ENCODE peak calls at places on chromosomes 5 and 9, in four cellular contexts. A, Y, Q and R are unnamed samples.

GRCh38 chr9:84136119-84136868 is 155.7 kb downstream of the RMI1 start:
- DNase-seq in A (peak; percentile 60), Y (no peak), Q (no peak), R (no peak)

GRCh38 chr9:95313010-95313498 is 4.5 kb downstream of the FANCC start:
- DNase-seq in A (peak; percentile 92), Y (no peak), Q (peak; percentile 75), R (peak; percentile 85)

GRCh38 chr5:180052211-180052818 is 19.2 kb downstream of the RNF130 start:
- DNase-seq in A (no peak), Y (no peak), Q (no peak), R (no peak)

GRCh38 chr5:73946278-73946677 is 320.3 kb downstream of the ARHGEF28 start:
- DNase-seq in A (no peak), Y (no peak), Q (peak; percentile 75), R (no peak)

GRCh38 chr9:129436751-129437625 is 183.9 kb downstream of the C9orf50 start:
- DNase-seq in A (no peak), Y (no peak), Q (no peak), R (peak; percentile 88)

GRCh38 chr5:40736103-40736875 is 19.5 kb downstream of the TTC33 start:
- DNase-seq in A (peak; percentile 49), Y (peak; percentile 37), Q (peak; percentile 48), R (peak; percentile 32)

GRCh38 chr5:389891-390290 is 53.1 kb upstream of the EXOC3 start:
- DNase-seq in A (no peak), Y (no peak), Q (no peak), R (no peak)

GRCh38 chr5:153496835-153497234 is 6.4 kb downstream of the GRIA1 start:
- DNase-seq in A (no peak), Y (no peak), Q (no peak), R (peak; percentile 35)

GRCh38 chr5:34706084-34706483 is 50.0 kb downstream of the RAI14 start:
- DNase-seq in A (no peak), Y (no peak), Q (no peak), R (no peak)

GRCh38 chr5:142821733-142822487 is 51.7 kb downstream of the ARHGAP26 start:
- DNase-seq in A (peak; percentile 76), Y (no peak), Q (peak; percentile 85), R (no peak)

GRCh38 chr9:2621678-2622360 is at the start of gene VLDLR:
- DNase-seq in A (peak; percentile 31), Y (no peak), Q (no peak), R (peak; percentile 90)

GRCh38 chr5:159163027-159163699 is 46.2 kb downstream of the RNF145 start:
- DNase-seq in A (peak; percentile 46), Y (no peak), Q (no peak), R (no peak)

GRCh38 chr9:82168585-82168984 is 180.0 kb downstream of the SPATA31D1 start:
- DNase-seq in A (no peak), Y (no peak), Q (no peak), R (no peak)

GRCh38 chr5:107857785-107858184 is 187.0 kb upstream of the EFNA5 start:
- DNase-seq in A (no peak), Y (no peak), Q (no peak), R (no peak)

GRCh38 chr5:14208071-14209021 is 65.2 kb downstream of the TRIO start:
- DNase-seq in A (no peak), Y (peak; percentile 86), Q (peak; percentile 91), R (no peak)

GRCh38 chr5:116494784-116495480 is 79.7 kb downstream of the SEMA6A start:
- DNase-seq in A (no peak), Y (no peak), Q (peak; percentile 22), R (no peak)

GRCh38 chr9:116494815-116495634 is 192.1 kb upstream of the TRIM32 start:
- DNase-seq in A (no peak), Y (no peak), Q (peak; percentile 26), R (no peak)

GRCh38 chr9:110187126-110187525 is 20.8 kb downstream of the C9orf152 start:
- DNase-seq in A (no peak), Y (no peak), Q (no peak), R (no peak)

GRCh38 chr5:1498623-1499416 is 24.9 kb downstream of the LPCAT1 start:
- DNase-seq in A (no peak), Y (peak; percentile 90), Q (no peak), R (no peak)

GRCh38 chr5:126694403-126694802 is 82.5 kb upstream of the LMNB1 start:
- DNase-seq in A (no peak), Y (no peak), Q (no peak), R (no peak)

GRCh38 chr9:122936464-122936863 is 4.4 kb upstream of the RABGAP1 start:
- DNase-seq in A (no peak), Y (no peak), Q (peak; percentile 84), R (no peak)

GRCh38 chr5:5585751-5586341 is 163.4 kb downstream of the ICE1 start:
- DNase-seq in A (no peak), Y (no peak), Q (no peak), R (no peak)

DNA sequence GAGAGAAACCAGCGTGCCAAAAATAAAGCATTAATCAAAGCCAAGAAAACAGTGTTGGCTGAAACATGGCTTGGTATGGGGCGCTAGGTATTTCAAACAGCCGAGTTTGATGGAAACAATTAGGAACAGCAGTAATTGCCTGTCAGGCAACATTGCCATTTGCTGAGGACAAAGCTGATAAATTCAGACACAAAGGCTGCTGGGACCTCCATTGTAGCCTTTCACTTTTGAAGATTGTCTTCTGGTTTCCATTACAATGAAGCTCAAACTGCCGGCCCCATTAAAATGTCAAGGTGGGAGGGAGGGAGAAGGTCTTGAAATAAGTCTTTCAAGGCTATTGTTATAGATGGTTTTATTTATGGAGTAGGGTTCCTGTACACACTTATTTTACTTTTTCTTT is 125.3 kb upstream of the SPDL1 start:
- DNase-seq in A (no peak), Y (no peak), Q (no peak), R (no peak)
- TF ChIP-seq PBX3 in A (no peak), Y (no peak), Q (no peak), R (no peak)

GRCh38 chr5:132050136-132050535 is 10.3 kb upstream of the IL3 start:
- DNase-seq in A (no peak), Y (no peak), Q (no peak), R (no peak)

GRCh38 chr5:132046915-132047314 is 13.5 kb upstream of the IL3 start:
- DNase-seq in A (no peak), Y (no peak), Q (no peak), R (no peak)

GRCh38 chr5:132049093-132049492 is 11.4 kb upstream of the IL3 start:
- DNase-seq in A (no peak), Y (no peak), Q (no peak), R (no peak)

GRCh38 chr5:132049559-132049958 is 10.9 kb upstream of the IL3 start:
- DNase-seq in A (no peak), Y (no peak), Q (no peak), R (no peak)

DNA sequence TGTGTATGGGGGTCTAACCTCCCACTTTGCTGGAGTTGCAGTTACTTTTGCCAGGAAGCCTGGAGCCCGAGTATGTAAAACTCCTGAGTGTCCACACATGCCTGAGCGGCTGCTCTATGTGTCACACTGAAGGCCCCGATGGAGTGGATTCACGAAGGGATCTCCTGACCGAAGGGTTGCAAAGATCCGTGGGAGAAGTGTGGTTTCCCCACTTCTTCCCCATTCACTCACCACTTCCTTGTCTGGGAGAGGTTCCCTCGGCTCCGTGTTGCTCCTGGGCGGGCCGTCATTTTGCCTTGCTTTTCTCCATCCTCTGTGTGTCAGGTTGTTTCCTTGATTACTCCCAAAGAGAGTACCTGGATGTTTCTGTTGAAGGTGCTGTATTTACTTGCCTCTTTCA is 16.2 kb upstream of the IL3 start:
- DNase-seq in A (no peak), Y (no peak), Q (no peak), R (no peak)
- TF ChIP-seq SMC3 in A (no peak), Y (no peak), Q (no peak), R (no peak)

GRCh38 chr9:12813533-12813932 is 38.7 kb downstream of the LURAP1L start:
- DNase-seq in A (no peak), Y (no peak), Q (no peak), R (no peak)

GRCh38 chr9:12814877-12815237 is 40.0 kb downstream of the LURAP1L start:
- DNase-seq in A (no peak), Y (no peak), Q (no peak), R (no peak)

GRCh38 chr9:12813960-12814876 is 39.4 kb downstream of the LURAP1L start:
- DNase-seq in A (peak; percentile 71), Y (no peak), Q (peak; percentile 92), R (peak; percentile 59)

GRCh38 chr9:12811935-12812334 is 37.1 kb downstream of the LURAP1L start:
- DNase-seq in A (no peak), Y (no peak), Q (no peak), R (no peak)

GRCh38 chr9:12812710-12813109 is 37.9 kb downstream of the LURAP1L start:
- DNase-seq in A (no peak), Y (no peak), Q (no peak), R (no peak)
- H3K27ac ChIP-seq in A (peak overlapping the region; percentile 94), Y (no peak overlapping the region), Q (peak overlapping the region; percentile 23), R (no peak overlapping the region)

GRCh38 chr5:3324421-3325101 is 271.1 kb upstream of the IRX1 start:
- DNase-seq in A (no peak), Y (no peak), Q (no peak), R (peak; percentile 15)
- TF ChIP-seq PBX3 in A (no peak), Y (no peak), Q (no peak), R (no peak)

GRCh38 chr9:107547772-107548297 is 58.3 kb upstream of the KLF4 start:
- DNase-seq in A (no peak), Y (no peak), Q (no peak), R (no peak)

GRCh38 chr9:107545036-107545435 is 55.5 kb upstream of the KLF4 start:
- DNase-seq in A (no peak), Y (no peak), Q (no peak), R (no peak)

GRCh38 chr9:107546859-107547258 is 57.3 kb upstream of the KLF4 start:
- DNase-seq in A (no peak), Y (no peak), Q (peak; percentile 45), R (no peak)

GRCh38 chr9:107547303-107547702 is 57.7 kb upstream of the KLF4 start:
- DNase-seq in A (no peak), Y (no peak), Q (no peak), R (no peak)

DNA sequence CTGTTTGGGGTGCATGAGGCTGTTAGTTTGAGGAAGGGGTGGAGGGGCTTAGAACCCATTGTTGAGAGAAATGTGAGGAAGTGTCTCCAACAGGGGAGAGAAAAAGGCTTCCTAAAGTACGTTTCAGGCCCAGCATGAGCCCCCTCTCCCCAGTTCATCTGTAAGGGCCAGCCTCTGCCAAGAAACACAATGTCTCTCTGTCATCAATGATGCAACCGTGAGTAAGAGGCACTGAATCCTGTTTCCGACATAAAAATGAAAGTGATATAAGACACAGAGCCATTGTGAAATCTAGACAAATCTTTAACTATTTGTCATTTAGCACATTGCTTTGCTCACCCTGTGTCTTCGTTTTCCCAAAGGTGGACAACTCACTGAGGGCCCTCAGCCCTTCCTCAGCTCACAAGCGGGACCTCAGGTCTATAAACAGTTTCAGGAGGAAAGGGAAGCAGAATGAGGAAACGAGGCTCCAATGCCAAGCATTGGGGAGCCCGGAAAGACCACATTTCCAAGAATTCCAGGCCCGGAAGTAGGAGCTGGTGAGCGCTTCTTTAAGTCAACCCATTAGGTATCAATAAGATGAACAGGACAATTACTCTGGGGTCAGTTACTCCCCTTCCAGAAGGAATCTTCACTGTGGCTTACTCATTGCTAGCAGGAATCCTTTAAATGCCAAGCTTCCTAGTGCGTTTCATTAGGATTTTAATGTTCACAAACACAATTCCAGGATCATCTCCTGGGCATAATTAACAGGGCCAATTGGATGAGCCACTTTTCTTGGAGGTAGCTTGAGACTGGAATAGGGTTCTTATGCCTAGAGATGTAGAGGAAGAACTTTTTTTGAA is 59.0 kb upstream of the KLF4 start:
- DNase-seq in A (peak; percentile 33), Y (no peak), Q (peak; percentile 29), R (no peak)
- TF ChIP-seq SMC3 in A (no peak), Y (no peak), Q (no peak), R (no peak)